ENCODE peak calls at places on chromosome 17, in eight cellular contexts. Z is body of pancreas, J is breast epithelium, W is tibial nerve, O is thyroid gland, K is IMR-90, Q is stomach, M is uterus. F is an unnamed sample.

GRCh38 chr17:56723471-56723870 is 110.2 kb downstream of the C17orf67 start:
- DNase-seq in Z (no peak), J (no peak), W (no peak), O (no peak), K (no peak), Q (no peak), M (no peak), F (no peak)

GRCh38 chr17:65535777-65536572 is 25.5 kb downstream of the AXIN2 start:
- DNase-seq in Z (no peak), J (no peak), W (no peak), O (no peak), K (peak; percentile 45), Q (no peak), M (no peak), F (no peak)

GRCh38 chr17:12522743-12523181 is 142.9 kb upstream of the MYOCD start:
- DNase-seq in Z (no peak), J (no peak), W (no peak), O (peak; percentile 4), K (peak; percentile 69), Q (peak; percentile 49), M (no peak), F (peak; percentile 11)

GRCh38 chr17:10777890-10778289 is 26.0 kb downstream of the TMEM238L start:
- DNase-seq in Z (no peak), J (no peak), W (no peak), O (no peak), K (no peak), Q (peak; percentile 31), M (no peak), F (no peak)

GRCh38 chr17:68794636-68795503 is 160.3 kb downstream of the ABCA8 start:
- DNase-seq in Z (no peak), J (no peak), W (peak; percentile 50), O (no peak), K (peak; percentile 60), Q (no peak), M (no peak), F (peak; percentile 54)

GRCh38 chr17:72349011-72349410 is 228.2 kb downstream of the SOX9 start:
- DNase-seq in Z (no peak), J (no peak), W (no peak), O (no peak), K (no peak), Q (no peak), M (no peak), F (no peak)

GRCh38 chr17:33725675-33726271 is 432.7 kb upstream of the ASIC2 start:
- DNase-seq in Z (peak; percentile 42), J (no peak), W (no peak), O (peak; percentile 21), K (peak; percentile 17), Q (peak; percentile 31), M (no peak), F (no peak)

GRCh38 chr17:50630524-50631194 is 4.0 kb upstream of the ABCC3 start:
- DNase-seq in Z (peak; percentile 87), J (peak; percentile 60), W (no peak), O (peak; percentile 84), K (no peak), Q (peak; percentile 92), M (no peak), F (no peak)

GRCh38 chr17:46020998-46021397 is 21.9 kb downstream of the STH start:
- DNase-seq in Z (no peak), J (no peak), W (no peak), O (no peak), K (no peak), Q (no peak), M (no peak), F (no peak)

GRCh38 chr17:66255112-66255511 is 25.9 kb upstream of the APOH start:
- DNase-seq in Z (peak; percentile 29), J (no peak), W (no peak), O (peak; percentile 8), K (peak; percentile 83), Q (no peak), M (peak; percentile 47), F (peak; percentile 13)

GRCh38 chr17:55411463-55411855 is 10.2 kb downstream of the MMD start:
- DNase-seq in Z (no peak), J (no peak), W (no peak), O (peak; percentile 73), K (no peak), Q (no peak), M (no peak), F (no peak)

GRCh38 chr17:76262732-76263344 is 2.3 kb upstream of the UBALD2 start:
- DNase-seq in Z (peak; percentile 82), J (peak; percentile 84), W (no peak), O (peak; percentile 41), K (no peak), Q (peak; percentile 80), M (no peak), F (no peak)

GRCh38 chr17:49508891-49509587 is 13.9 kb downstream of the NGFR start:
- DNase-seq in Z (no peak), J (no peak), W (no peak), O (no peak), K (no peak), Q (no peak), M (no peak), F (no peak)

GRCh38 chr17:2975469-2975958 is 87.9 kb downstream of the OR1D5 start:
- DNase-seq in Z (peak; percentile 42), J (peak; percentile 29), W (no peak), O (peak; percentile 58), K (no peak), Q (peak; percentile 56), M (no peak), F (peak; percentile 59)

GRCh38 chr17:8557176-8557806 is 73.2 kb downstream of the MYH10 start:
- DNase-seq in Z (no peak), J (no peak), W (no peak), O (no peak), K (no peak), Q (no peak), M (no peak), F (no peak)

GRCh38 chr17:69047368-69048263 is 13.1 kb downstream of the ABCA9 start:
- DNase-seq in Z (peak; percentile 85), J (no peak), W (peak; percentile 21), O (no peak), K (peak; percentile 75), Q (peak; percentile 76), M (peak; percentile 86), F (peak; percentile 78)

GRCh38 chr17:63142836-63143235 is 176.8 kb downstream of the TANC2 start:
- DNase-seq in Z (no peak), J (no peak), W (no peak), O (no peak), K (no peak), Q (no peak), M (no peak), F (no peak)

GRCh38 chr17:39009471-39010085 is 42.4 kb upstream of the FBXO47 start:
- DNase-seq in Z (no peak), J (no peak), W (no peak), O (no peak), K (no peak), Q (no peak), M (no peak), F (no peak)

GRCh38 chr17:8532021-8532420 is 96.3 kb downstream of the NDEL1 start:
- DNase-seq in Z (peak; percentile 67), J (no peak), W (no peak), O (no peak), K (peak; percentile 62), Q (peak; percentile 63), M (no peak), F (no peak)

DNA sequence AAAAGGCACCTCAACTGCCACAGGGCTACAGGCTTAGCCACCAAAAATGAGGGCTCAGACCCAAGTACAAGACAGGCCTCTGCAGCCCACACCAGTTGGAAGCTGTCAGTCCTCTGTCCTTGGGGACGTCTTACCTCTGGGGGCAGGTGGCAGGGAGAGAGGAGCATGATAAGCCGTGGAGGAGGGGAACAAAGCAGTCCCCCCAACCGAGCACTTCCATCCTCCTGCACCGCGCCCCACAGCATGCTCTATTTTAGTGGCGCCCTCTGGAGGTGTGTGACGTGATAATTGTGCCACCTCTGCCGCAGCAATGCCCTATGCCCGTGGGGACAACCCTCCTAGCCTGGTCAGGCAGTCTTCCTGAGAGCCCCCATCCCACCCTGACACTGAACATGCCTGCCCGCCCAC is 13.6 kb downstream of the G6PC3 start:
- DNase-seq in Z (no peak), J (no peak), W (no peak), O (no peak), K (no peak), Q (no peak), M (no peak), F (no peak)
- TF ChIP-seq CTCF in Z (peak; percentile 14), J (no peak), W (no peak), O (no peak), K (no peak), Q (no peak), M (no peak), F (no peak)

GRCh38 chr17:79947351-79948031 is 88.2 kb downstream of the TBC1D16 start:
- DNase-seq in Z (no peak), J (peak; percentile 45), W (no peak), O (peak; percentile 2), K (peak; percentile 10), Q (no peak), M (no peak), F (peak; percentile 24)

GRCh38 chr17:79950306-79950705 is 85.4 kb downstream of the TBC1D16 start:
- DNase-seq in Z (peak; percentile 55), J (no peak), W (no peak), O (no peak), K (no peak), Q (peak; percentile 69), M (no peak), F (peak; percentile 32)

GRCh38 chr17:79948918-79949645 is 86.6 kb downstream of the TBC1D16 start:
- DNase-seq in Z (no peak), J (no peak), W (no peak), O (no peak), K (no peak), Q (no peak), M (no peak), F (peak; percentile 36)

GRCh38 chr17:79949646-79950292 is 85.9 kb downstream of the TBC1D16 start:
- DNase-seq in Z (no peak), J (no peak), W (no peak), O (no peak), K (no peak), Q (no peak), M (no peak), F (peak; percentile 31)

GRCh38 chr17:79948406-79948917 is 87.2 kb downstream of the TBC1D16 start:
- DNase-seq in Z (no peak), J (no peak), W (no peak), O (no peak), K (no peak), Q (no peak), M (no peak), F (no peak)
- H3K27ac ChIP-seq in Z (no peak overlapping the region), J (no peak overlapping the region), W (no peak overlapping the region), O (no peak overlapping the region), K (no peak overlapping the region), Q (no peak overlapping the region), M (no peak overlapping the region), F (no peak overlapping the region)

DNA sequence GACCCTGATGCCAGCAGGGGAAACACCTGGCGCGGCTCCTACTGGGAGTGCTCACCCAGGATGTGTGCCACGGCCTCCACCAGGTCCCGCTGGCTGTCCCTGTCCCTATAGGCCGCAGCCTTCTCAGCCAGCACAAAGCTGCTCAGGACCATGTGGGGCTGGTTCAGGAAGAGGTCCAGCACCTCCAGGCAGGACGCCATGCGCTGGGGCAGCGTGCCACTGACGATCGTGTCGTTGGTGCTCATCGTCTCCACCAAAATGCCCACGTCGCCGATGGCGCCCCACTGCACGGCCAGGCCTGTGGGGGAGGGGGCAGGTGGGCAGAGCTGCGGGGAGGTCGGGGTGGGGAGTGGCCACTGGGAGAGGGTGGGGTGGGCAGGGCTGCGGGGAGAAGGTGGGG is 15.9 kb upstream of the DUS1L start:
- DNase-seq in Z (no peak), J (no peak), W (no peak), O (no peak), K (no peak), Q (no peak), M (no peak), F (no peak)
- TF ChIP-seq POLR2A in Z (no peak), J (no peak), W (no peak), O (no peak), K (no peak), Q (no peak), M (no peak), F (no peak)

GRCh38 chr17:48052956-48053757 is 5.0 kb downstream of the NFE2L1 start:
- DNase-seq in Z (peak; percentile 75), J (peak; percentile 65), W (peak; percentile 78), O (peak; percentile 81), K (peak; percentile 40), Q (peak; percentile 39), M (peak; percentile 83), F (peak; percentile 71)
- TF ChIP-seq CTCF in Z (no peak), J (no peak), W (no peak), O (no peak), K (no peak), Q (no peak), M (no peak), F (no peak)